ENCODE peak calls at places on chromosomes 3 and 15, in four cellular contexts. One of them, this sample, is unnamed.

GRCh38 chr15:51075364-51075763 is 19.3 kb downstream of the TNFAIP8L3 start:
- DNase-seq in SJCRH30: no peak
- DNase-seq in RWPE2: no peak
- DNase-seq in natural killer cell: no peak
- DNase-seq in this sample: no peak

GRCh38 chr3:10532939-10533730 is 27.7 kb upstream of the ATP2B2 start:
- DNase-seq in natural killer cell: peak; percentile 2
- DNase-seq in SJCRH30: no peak
- DNase-seq in RWPE2: no peak
- DNase-seq in this sample: no peak

GRCh38 chr3:173584834-173585831 is 187.6 kb downstream of the NLGN1 start:
- DNase-seq in natural killer cell: no peak
- DNase-seq in SJCRH30: peak; percentile 70
- DNase-seq in RWPE2: no peak
- DNase-seq in this sample: peak; percentile 60

GRCh38 chr15:78739996-78740903 is 71.0 kb downstream of the ADAMTS7 start:
- DNase-seq in RWPE2: peak; percentile 79
- DNase-seq in SJCRH30: peak; percentile 60
- DNase-seq in natural killer cell: no peak
- DNase-seq in this sample: no peak

GRCh38 chr3:126961791-126962461 is 21.0 kb upstream of the PLXNA1 start:
- DNase-seq in SJCRH30: no peak
- DNase-seq in natural killer cell: no peak
- DNase-seq in RWPE2: peak; percentile 39
- DNase-seq in this sample: no peak

GRCh38 chr3:64815195-64815627 is 127.4 kb upstream of the ADAMTS9 start:
- DNase-seq in SJCRH30: no peak
- DNase-seq in natural killer cell: no peak
- DNase-seq in RWPE2: no peak
- DNase-seq in this sample: peak; percentile 46

GRCh38 chr3:131702156-131702555 is 199.4 kb upstream of the MRPL3 start:
- DNase-seq in RWPE2: no peak
- DNase-seq in natural killer cell: no peak
- DNase-seq in SJCRH30: no peak
- DNase-seq in this sample: peak; percentile 42

GRCh38 chr3:52289747-52290595 is 2.3 kb downstream of the GLYCTK start:
- DNase-seq in RWPE2: no peak
- DNase-seq in natural killer cell: no peak
- DNase-seq in SJCRH30: no peak
- DNase-seq in this sample: no peak

GRCh38 chr3:125000661-125001060 is 55.1 kb downstream of the HEG1 start:
- DNase-seq in SJCRH30: no peak
- DNase-seq in natural killer cell: no peak
- DNase-seq in RWPE2: no peak
- DNase-seq in this sample: no peak

GRCh38 chr15:61685971-61686370 is 374.3 kb downstream of the VPS13C start:
- DNase-seq in RWPE2: no peak
- DNase-seq in SJCRH30: peak; percentile 3
- DNase-seq in natural killer cell: no peak
- DNase-seq in this sample: no peak

GRCh38 chr15:60704129-60704528 is 225.2 kb upstream of the ICE2 start:
- DNase-seq in natural killer cell: no peak
- DNase-seq in RWPE2: no peak
- DNase-seq in SJCRH30: no peak
- DNase-seq in this sample: no peak

GRCh38 chr3:188904670-188905069 is 267.1 kb upstream of the TPRG1 start:
- DNase-seq in natural killer cell: no peak
- DNase-seq in SJCRH30: no peak
- DNase-seq in RWPE2: no peak
- DNase-seq in this sample: peak; percentile 74

GRCh38 chr3:13332158-13332557 is 88.0 kb downstream of the NUP210 start:
- DNase-seq in RWPE2: no peak
- DNase-seq in SJCRH30: no peak
- DNase-seq in natural killer cell: no peak
- DNase-seq in this sample: no peak

GRCh38 chr3:150497956-150498355 is 48.3 kb downstream of the SERP1 start:
- DNase-seq in SJCRH30: no peak
- DNase-seq in natural killer cell: no peak
- DNase-seq in RWPE2: no peak
- DNase-seq in this sample: peak; percentile 48

GRCh38 chr3:65600888-65601287 is 437.8 kb downstream of the MAGI1 start:
- DNase-seq in natural killer cell: no peak
- DNase-seq in SJCRH30: no peak
- DNase-seq in RWPE2: no peak
- DNase-seq in this sample: no peak

GRCh38 chr15:74542192-74543042 is 1.4 kb downstream of the ARID3B start:
- DNase-seq in SJCRH30: no peak
- DNase-seq in RWPE2: no peak
- DNase-seq in natural killer cell: no peak
- DNase-seq in this sample: no peak

GRCh38 chr3:99534951-99535704 is 103.3 kb upstream of the COL8A1 start:
- DNase-seq in natural killer cell: no peak
- DNase-seq in RWPE2: no peak
- DNase-seq in SJCRH30: peak; percentile 73
- DNase-seq in this sample: peak; percentile 82

GRCh38 chr3:29525254-29525881 is 244.5 kb downstream of the RBMS3 start:
- DNase-seq in SJCRH30: no peak
- DNase-seq in RWPE2: no peak
- DNase-seq in natural killer cell: no peak
- DNase-seq in this sample: peak; percentile 55

GRCh38 chr3:18062289-18063025 is 320.0 kb upstream of the TBC1D5 start:
- DNase-seq in RWPE2: peak; percentile 55
- DNase-seq in natural killer cell: no peak
- DNase-seq in SJCRH30: no peak
- DNase-seq in this sample: peak; percentile 39

GRCh38 chr3:48851407-48851806 is 3.7 kb upstream of the PRKAR2A start:
- DNase-seq in SJCRH30: peak; percentile 85
- DNase-seq in RWPE2: no peak
- DNase-seq in natural killer cell: no peak
- DNase-seq in this sample: peak; percentile 58

GRCh38 chr15:72857331-72858065 is 73.9 kb upstream of the ADPGK start:
- DNase-seq in RWPE2: peak; percentile 9
- DNase-seq in SJCRH30: no peak
- DNase-seq in natural killer cell: no peak
- DNase-seq in this sample: no peak

GRCh38 chr3:40116478-40117162 is 192.9 kb upstream of the EIF1B start:
- DNase-seq in natural killer cell: no peak
- DNase-seq in SJCRH30: no peak
- DNase-seq in RWPE2: no peak
- DNase-seq in this sample: peak; percentile 78

GRCh38 chr3:27485853-27486252 is 1.7 kb upstream of the SLC4A7 start:
- DNase-seq in natural killer cell: no peak
- DNase-seq in SJCRH30: peak; percentile 21
- DNase-seq in RWPE2: no peak
- DNase-seq in this sample: peak; percentile 35

GRCh38 chr15:31020542-31020941 is 29.1 kb upstream of the MTMR10 start:
- DNase-seq in natural killer cell: no peak
- DNase-seq in SJCRH30: no peak
- DNase-seq in RWPE2: no peak
- DNase-seq in this sample: peak; percentile 37

GRCh38 chr3:123536153-123536895 is 48.5 kb downstream of the HACD2 start:
- DNase-seq in natural killer cell: no peak
- DNase-seq in SJCRH30: no peak
- DNase-seq in RWPE2: no peak
- DNase-seq in this sample: no peak

GRCh38 chr15:83449928-83450501 is 2.9 kb downstream of the SH3GL3 start:
- DNase-seq in SJCRH30: no peak
- DNase-seq in natural killer cell: no peak
- DNase-seq in RWPE2: no peak
- DNase-seq in this sample: peak; percentile 50

GRCh38 chr3:195845483-195845882 is 33.8 kb upstream of the MUC4 start:
- DNase-seq in natural killer cell: no peak
- DNase-seq in SJCRH30: no peak
- DNase-seq in RWPE2: no peak
- DNase-seq in this sample: no peak

GRCh38 chr15:56919708-56920637 is 1.5 kb downstream of the TCF12 start:
- DNase-seq in natural killer cell: no peak
- DNase-seq in RWPE2: no peak
- DNase-seq in SJCRH30: peak; percentile 73
- DNase-seq in this sample: peak; percentile 76

GRCh38 chr3:53744351-53744750 is 101.9 kb downstream of the CHDH start:
- DNase-seq in SJCRH30: peak; percentile 3
- DNase-seq in RWPE2: no peak
- DNase-seq in natural killer cell: no peak
- DNase-seq in this sample: no peak

GRCh38 chr3:52471371-52472238 is 16.2 kb downstream of the NISCH start:
- DNase-seq in RWPE2: peak; percentile 51
- DNase-seq in SJCRH30: no peak
- DNase-seq in natural killer cell: no peak
- DNase-seq in this sample: no peak

GRCh38 chr3:13579089-13579488 is 30.2 kb downstream of the FBLN2 start:
- DNase-seq in natural killer cell: no peak
- DNase-seq in RWPE2: no peak
- DNase-seq in SJCRH30: no peak
- DNase-seq in this sample: peak; percentile 78

GRCh38 chr3:36142746-36143145 is 237.6 kb upstream of the STAC start:
- DNase-seq in natural killer cell: no peak
- DNase-seq in SJCRH30: no peak
- DNase-seq in RWPE2: no peak
- DNase-seq in this sample: no peak

This sample was measured in fibroblast of lung.